ENCODE peak calls at places on chromosomes 6 and 20, in ten cellular contexts. D is HCT116; Q is breast epithelium; P is foreskin keratinocyte; E is heart left ventricle; M is psoas muscle; L is A549; B is neural progenitor cell; C is CD8-positive, alpha-beta T cell; G is BE2C. I is an unnamed sample. For H3K4me1, the result is how much of the 10 kb centered on the place peaks cover.

GRCh38 chr20:51318058-51318960 is 224.2 kb downstream of the NFATC2 start:
- DNase-seq in L (peak), P (no peak), C (peak), B (peak), D (peak), G (peak), E (no peak), Q (no peak), M (no peak), I (peak)

GRCh38 chr6:78570044-78570443 is 297.3 kb upstream of the IRAK1BP1 start:
- DNase-seq in L (no peak), E (no peak), B (peak), P (no peak), Q (no peak), M (no peak), C (no peak), G (no peak), D (no peak), I (no peak)

GRCh38 chr6:11500008-11500407 is 37.5 kb upstream of the TMEM170B start:
- DNase-seq in P (peak), E (no peak), C (no peak), M (no peak), D (no peak), Q (no peak), G (no peak), L (no peak), B (no peak), I (no peak)

GRCh38 chr20:57473246-57474042 is 51.5 kb downstream of the CTCFL start:
- DNase-seq in E (no peak), Q (peak), C (no peak), G (no peak), L (no peak), B (no peak), P (no peak), M (no peak), D (no peak), I (peak)

GRCh38 chr6:139547082-139547776 is 172.8 kb upstream of the CITED2 start:
- DNase-seq in M (no peak), C (no peak), P (no peak), D (no peak), Q (no peak), G (no peak), L (no peak), E (no peak), B (no peak), I (peak)

GRCh38 chr20:53652090-53652858 is 58.6 kb upstream of the ZNF217 start:
- DNase-seq in C (no peak), D (no peak), B (no peak), P (no peak), M (no peak), L (peak), G (no peak), E (no peak), Q (no peak), I (no peak)

GRCh38 chr6:41372526-41373366 is 37.3 kb downstream of the NCR2 start:
- DNase-seq in E (no peak), M (no peak), L (no peak), P (no peak), G (no peak), B (peak), D (no peak), C (no peak), Q (no peak), I (no peak)

GRCh38 chr6:30163090-30163917 is at the start of gene TRIM15:
- DNase-seq in B (peak), G (no peak), P (no peak), Q (no peak), M (no peak), E (no peak), L (no peak), D (peak), C (no peak), I (no peak)

GRCh38 chr20:38830356-38830755 is 24.9 kb downstream of the PPP1R16B start:
- DNase-seq in Q (no peak), G (no peak), C (no peak), P (no peak), M (no peak), D (no peak), B (no peak), E (no peak), L (no peak), I (no peak)

GRCh38 chr6:35014786-35015185 is 125.7 kb downstream of the ANKS1A start:
- DNase-seq in C (no peak), L (no peak), M (no peak), G (no peak), B (no peak), D (peak), P (peak), E (no peak), Q (no peak), I (peak)

GRCh38 chr6:155946860-155947259 is 491.2 kb upstream of the NOX3 start:
- DNase-seq in B (no peak), M (no peak), C (no peak), E (no peak), D (no peak), Q (no peak), L (no peak), P (no peak), G (no peak), I (no peak)

GRCh38 chr20:16158090-16158975 is 414.9 kb downstream of the KIF16B start:
- DNase-seq in G (peak), D (no peak), C (no peak), Q (no peak), E (no peak), M (no peak), B (peak), L (no peak), P (no peak), I (no peak)

DNA sequence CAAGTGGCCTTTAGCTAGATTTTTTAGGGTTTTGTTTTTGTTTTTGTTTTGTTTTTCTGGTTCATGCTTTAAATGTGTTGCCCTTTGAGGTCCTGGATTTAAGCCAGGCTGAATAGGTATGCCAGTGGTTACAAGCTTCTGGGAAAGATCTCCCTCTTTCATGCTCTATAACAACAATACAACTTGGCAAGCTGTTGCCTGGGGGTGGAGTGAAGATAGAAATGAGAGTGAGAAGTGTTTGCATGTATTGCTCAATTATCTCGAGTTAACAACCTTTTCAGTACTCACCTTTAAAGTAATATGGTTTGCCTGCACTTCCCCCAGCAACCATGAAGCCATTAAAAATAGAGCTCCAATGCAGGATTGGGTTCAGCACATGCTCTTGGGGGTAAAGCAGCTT is 19.2 kb upstream of the HAO1 start:
- DNase-seq in C (no peak), L (no peak), P (no peak), E (no peak), G (no peak), D (no peak), M (no peak), Q (no peak), B (no peak), I (no peak)
- TF ChIP-seq CTCF in C (no peak), L (no peak), P (no peak), E (no peak), G (no peak), D (no peak), M (no peak), Q (no peak), B (no peak), I (no peak)

DNA sequence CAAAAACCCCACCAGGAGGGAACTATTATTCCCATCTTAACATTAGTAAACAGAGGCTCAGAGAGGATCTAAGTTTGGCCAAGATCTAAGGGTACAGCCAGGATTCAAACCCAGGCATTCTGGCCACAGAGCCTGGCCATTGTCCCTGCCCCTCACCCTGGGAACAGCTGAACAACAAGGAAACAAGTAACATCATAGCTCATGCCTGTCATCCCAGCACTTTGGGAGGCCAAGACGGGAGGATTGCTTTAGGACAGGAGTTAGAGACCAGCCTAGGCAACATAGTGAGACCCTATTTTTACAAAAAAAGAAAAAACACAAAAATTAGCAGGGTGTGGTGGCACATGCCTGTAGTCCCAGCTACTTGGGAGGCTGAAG is 27.6 kb downstream of the TOX2 start:
- DNase-seq in P (no peak), G (no peak), B (no peak), C (no peak), M (no peak), E (no peak), D (no peak), Q (no peak), L (no peak), I (no peak)
- H3K4me1 ChIP-seq in P (under half), G (under half), B (under half), C (under half), M (under half), E (under half), D (half or more), Q (under half), L (half or more), I (half or more)

DNA sequence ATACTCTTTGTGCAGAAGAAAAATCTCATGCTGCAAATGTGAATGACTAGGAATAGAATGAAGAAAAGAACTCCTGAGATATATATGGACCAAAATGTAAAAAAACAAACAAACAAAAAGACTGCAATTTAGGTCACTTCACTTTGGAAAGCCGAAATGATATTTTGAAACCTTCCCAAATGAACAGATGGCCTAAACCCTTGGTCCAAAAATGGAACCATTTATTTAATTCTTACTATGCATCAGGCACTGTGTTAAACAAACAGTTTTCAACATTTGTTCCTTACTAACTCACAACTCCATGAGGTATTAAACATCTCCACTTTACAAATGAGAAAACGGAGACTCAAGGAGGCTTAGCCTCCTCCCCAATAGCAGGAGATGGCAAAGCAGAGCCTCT is 107.6 kb downstream of the VIP start:
- DNase-seq in Q (no peak), D (no peak), E (no peak), L (no peak), P (no peak), M (no peak), B (no peak), C (no peak), G (no peak), I (no peak)
- TF ChIP-seq CTCF in Q (no peak), D (no peak), E (no peak), L (no peak), P (no peak), M (no peak), B (no peak), C (no peak), G (no peak), I (no peak)

DNA sequence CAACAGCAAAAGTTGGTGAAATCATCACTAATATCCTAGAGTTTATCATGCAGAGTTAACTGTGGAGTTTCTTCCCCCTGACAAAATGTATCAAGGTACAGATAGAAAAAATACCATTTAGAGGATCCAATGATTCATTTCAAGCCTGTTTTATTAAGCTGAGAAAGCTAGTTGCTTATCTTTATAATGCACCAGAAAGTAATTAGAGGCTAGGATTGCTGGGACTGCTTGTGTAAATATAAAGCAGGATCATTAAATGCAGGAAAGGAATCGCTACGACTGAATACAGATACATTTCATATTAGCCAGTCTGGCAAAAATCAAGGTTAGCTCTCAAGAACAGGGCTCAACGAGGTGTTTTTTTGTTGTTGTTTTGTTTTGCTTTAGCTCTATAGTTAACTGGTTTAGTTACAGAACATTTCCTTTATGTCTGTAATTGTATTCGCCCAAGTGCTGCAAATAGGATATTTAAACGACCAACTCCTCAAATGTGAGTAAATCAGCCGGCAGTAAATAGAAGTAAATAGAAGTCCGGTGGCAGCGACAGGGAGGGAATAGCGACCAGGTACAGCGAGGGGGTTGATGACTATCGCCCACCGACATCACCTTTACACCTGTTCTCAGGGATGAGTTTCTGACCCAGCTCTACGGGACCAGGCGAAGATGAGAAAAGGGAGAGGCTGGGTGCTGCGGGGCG is 742 bp downstream of the UBE2J1 start:
- DNase-seq in Q (no peak), G (no peak), P (no peak), M (no peak), E (no peak), L (no peak), B (no peak), D (no peak), C (no peak), I (peak)
- H3K4me1 ChIP-seq in Q (under half), G (under half), P (under half), M (under half), E (under half), L (under half), B (under half), D (under half), C (under half), I (under half)

DNA sequence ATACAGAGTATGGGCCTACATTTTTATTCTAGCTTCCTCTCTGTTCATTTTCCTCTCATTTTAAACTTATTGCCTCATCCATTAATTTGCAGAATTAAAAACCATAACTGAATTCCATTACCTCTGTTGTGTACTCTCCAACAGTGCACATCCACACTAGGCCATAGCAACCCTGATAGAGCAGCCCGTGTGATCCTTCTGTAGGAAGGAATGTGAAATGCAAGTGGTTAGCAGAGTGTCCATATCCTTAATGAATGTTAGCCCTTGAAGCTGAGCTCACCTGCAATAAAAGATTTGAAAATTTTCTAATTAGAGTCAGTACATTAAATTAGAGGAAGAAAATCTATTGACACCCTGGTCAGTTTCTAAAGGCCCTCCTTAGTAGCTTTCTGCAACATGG is 6.5 kb upstream of the GRIK2 start:
- DNase-seq in P (no peak), E (no peak), C (no peak), M (no peak), L (no peak), G (no peak), B (peak), D (no peak), Q (no peak), I (peak)
- TF ChIP-seq CTCF in P (peak), E (peak), C (no peak), M (no peak), L (no peak), G (peak), B (peak), D (peak), Q (no peak), I (peak)

GRCh38 chr20:62362991-62363919 is 3.9 kb downstream of the LAMA5 start:
- DNase-seq in C (no peak), M (peak), Q (no peak), D (no peak), L (peak), B (peak), E (peak), P (no peak), G (peak), I (no peak)
- H3K4me1 ChIP-seq in C (under half), M (half or more), Q (half or more), D (half or more), L (half or more), B (half or more), E (half or more), P (under half), G (under half), I (under half)

DNA sequence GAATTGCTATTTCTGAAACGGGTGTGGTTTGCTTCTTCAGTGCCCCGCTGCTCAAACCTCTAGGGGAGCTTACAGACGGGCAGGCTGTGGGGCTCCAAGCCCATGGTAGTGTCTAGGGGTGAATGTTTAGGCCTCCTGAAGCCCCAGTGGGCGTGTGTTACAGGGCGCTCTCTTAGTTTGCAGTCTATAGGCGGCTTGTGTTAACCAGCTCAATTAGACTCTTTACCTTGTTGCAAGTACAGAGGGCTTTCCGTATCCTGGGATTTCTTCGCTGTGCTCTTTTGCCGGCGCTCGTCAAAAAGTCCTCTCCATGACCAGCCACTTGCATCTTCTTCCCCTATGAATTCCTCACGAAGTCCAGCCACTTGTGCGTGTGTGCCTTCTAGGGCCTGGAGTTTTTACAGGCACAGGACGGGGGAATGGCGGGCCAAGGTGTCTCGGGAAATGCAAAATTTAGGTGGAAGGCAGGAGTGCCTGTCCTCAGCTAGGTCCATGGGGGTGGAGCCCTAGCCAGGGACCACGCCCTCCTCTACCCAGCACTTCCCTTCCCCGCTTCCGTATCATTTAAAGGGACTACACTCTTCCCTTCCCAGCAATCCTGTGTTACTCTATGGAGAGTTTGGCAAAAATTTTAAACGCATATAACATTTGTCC is 94.5 kb downstream of the HTR1B start:
- DNase-seq in M (no peak), E (no peak), B (peak), C (no peak), D (peak), G (no peak), L (no peak), P (peak), Q (no peak), I (no peak)
- TF ChIP-seq CTCF in M (no peak), E (no peak), B (no peak), C (no peak), D (no peak), G (no peak), L (no peak), P (no peak), Q (no peak), I (no peak)

I was measured in A673.